ENCODE peak calls at places on chromosomes 13 and 19, in eight cellular contexts. P, A, J, W, L, X, B and D are unnamed samples.

GRCh38 chr19:54073829-54074228 is 7.3 kb downstream of the TARM1 start:
- DNase-seq in B (no peak), P (no peak), A (no peak), J (no peak), L (no peak), W (no peak), X (no peak), D (no peak)

GRCh38 chr13:99973163-99973785 is 1.7 kb upstream of the ZIC5 start:
- DNase-seq in J (no peak), W (no peak), B (no peak), A (no peak), P (no peak), X (no peak), L (no peak), D (no peak)

GRCh38 chr13:77536358-77536757 is 852 bp downstream of the SCEL start:
- DNase-seq in W (no peak), L (no peak), J (no peak), A (no peak), B (no peak), P (no peak), X (no peak), D (no peak)

GRCh38 chr13:97321616-97322321 is 99.6 kb downstream of the MBNL2 start:
- DNase-seq in W (no peak), B (no peak), L (no peak), P (no peak), A (no peak), J (no peak), X (no peak), D (no peak)

GRCh38 chr19:2213799-2214198 is 22.3 kb downstream of the PLEKHJ1 start:
- DNase-seq in A (no peak), W (no peak), J (no peak), P (no peak), B (no peak), L (no peak), X (no peak), D (no peak)

GRCh38 chr13:26914148-26914547 is 153.6 kb upstream of the GPR12 start:
- DNase-seq in B (no peak), W (no peak), A (no peak), L (no peak), J (no peak), P (no peak), X (no peak), D (no peak)

GRCh38 chr13:67355791-67356190 is 125.7 kb upstream of the PCDH9 start:
- DNase-seq in B (no peak), W (no peak), P (no peak), L (no peak), X (no peak), J (no peak), A (no peak), D (no peak)

GRCh38 chr13:102091231-102091630 is 310.6 kb downstream of the FGF14 start:
- DNase-seq in P (no peak), B (no peak), A (no peak), W (no peak), X (no peak), L (no peak), J (no peak), D (peak; percentile 12)

GRCh38 chr13:44437356-44438233 is 64.0 kb downstream of the SERP2 start:
- DNase-seq in W (peak; percentile 59), P (no peak), J (peak; percentile 26), L (peak; percentile 54), A (no peak), X (no peak), B (peak; percentile 53), D (peak; percentile 52)

GRCh38 chr13:72437458-72437857 is 290.0 kb downstream of the MZT1 start:
- DNase-seq in X (no peak), L (no peak), A (no peak), B (no peak), P (no peak), W (no peak), J (no peak), D (peak; percentile 76)

GRCh38 chr13:64278493-64278892 is 2862.8 kb upstream of the PCDH20 start:
- DNase-seq in P (no peak), A (no peak), B (no peak), W (no peak), J (no peak), X (no peak), L (no peak), D (peak; percentile 35)

GRCh38 chr13:72973234-72973633 is 85.6 kb upstream of the KLF5 start:
- DNase-seq in W (no peak), A (no peak), X (no peak), J (no peak), L (no peak), P (no peak), B (no peak), D (no peak)

GRCh38 chr13:95256086-95256485 is 45.2 kb downstream of the ABCC4 start:
- DNase-seq in J (no peak), W (no peak), X (no peak), P (no peak), B (no peak), A (no peak), L (no peak), D (peak; percentile 97)

GRCh38 chr19:41888926-41889325 is 5.9 kb downstream of the ARHGEF1 start:
- DNase-seq in B (no peak), P (no peak), X (no peak), L (no peak), A (no peak), J (peak; percentile 57), W (no peak), D (no peak)

GRCh38 chr13:110396913-110397379 is 89.9 kb downstream of the COL4A2 start:
- DNase-seq in J (no peak), X (no peak), W (no peak), A (peak; percentile 82), P (no peak), B (no peak), L (no peak), D (no peak)

GRCh38 chr13:48741377-48741776 is 87.6 kb downstream of the CYSLTR2 start:
- DNase-seq in W (no peak), J (no peak), L (no peak), B (no peak), A (no peak), P (no peak), X (no peak), D (no peak)

GRCh38 chr13:69935043-69935442 is 172.6 kb upstream of the ATXN8OS start:
- DNase-seq in B (no peak), A (no peak), P (no peak), J (no peak), W (no peak), X (no peak), L (no peak), D (no peak)

GRCh38 chr19:15234525-15235130 is 2.4 kb upstream of the EPHX3 start:
- DNase-seq in A (no peak), J (no peak), B (no peak), W (no peak), X (no peak), L (no peak), P (no peak), D (no peak)

GRCh38 chr19:47609885-47610545 is 1.1 kb downstream of the BICRA start:
- DNase-seq in L (no peak), J (peak; percentile 46), P (peak; percentile 22), A (peak; percentile 46), W (peak; percentile 47), B (no peak), X (peak; percentile 40), D (no peak)

GRCh38 chr19:2332341-2333026 is 4.0 kb downstream of the SPPL2B start:
- DNase-seq in B (no peak), L (no peak), X (no peak), J (peak; percentile 15), P (no peak), W (peak; percentile 74), A (no peak), D (no peak)

GRCh38 chr19:49861127-49861526 is 6.2 kb downstream of the PNKP start:
- DNase-seq in J (no peak), P (no peak), B (no peak), W (no peak), L (no peak), X (no peak), A (no peak), D (no peak)

GRCh38 chr13:93991569-93991968 is 487.9 kb downstream of the DCT start:
- DNase-seq in J (no peak), W (no peak), P (no peak), X (no peak), L (no peak), B (no peak), A (no peak), D (no peak)

GRCh38 chr13:112690242-112690943 is 555 bp downstream of the ATP11A start:
- DNase-seq in J (no peak), L (no peak), B (no peak), A (peak; percentile 53), P (peak; percentile 13), X (peak; percentile 10), W (peak; percentile 84), D (no peak)

GRCh38 chr13:37364024-37364423 is 234.5 kb downstream of the POSTN start:
- DNase-seq in X (no peak), L (no peak), A (no peak), W (no peak), J (no peak), P (no peak), B (no peak), D (no peak)

GRCh38 chr19:6210721-6211600 is 68.8 kb downstream of the MLLT1 start:
- DNase-seq in A (no peak), J (no peak), B (no peak), L (no peak), X (no peak), P (no peak), W (peak; percentile 19), D (no peak)

GRCh38 chr13:40688781-40689180 is 22.3 kb upstream of the FOXO1 start:
- DNase-seq in W (no peak), B (no peak), X (no peak), P (no peak), J (no peak), L (no peak), A (no peak), D (no peak)

GRCh38 chr19:30330266-30330665 is 41.9 kb upstream of the ZNF536 start:
- DNase-seq in B (no peak), A (no peak), X (no peak), W (no peak), L (no peak), P (no peak), J (no peak), D (no peak)

GRCh38 chr19:48329167-48329891 is 4.0 kb downstream of the EMP3 start:
- DNase-seq in B (no peak), X (peak; percentile 38), P (no peak), L (no peak), W (peak; percentile 39), J (peak; percentile 38), A (no peak), D (peak; percentile 75)

GRCh38 chr13:97933736-97934135 is 19.7 kb upstream of the IPO5 start:
- DNase-seq in L (no peak), W (no peak), B (no peak), J (no peak), A (no peak), X (no peak), P (no peak), D (no peak)

GRCh38 chr13:94195715-94196114 is 283.8 kb downstream of the DCT start:
- DNase-seq in X (no peak), L (no peak), J (no peak), W (no peak), B (no peak), A (no peak), P (no peak), D (peak; percentile 79)

GRCh38 chr19:28504727-28505126 is 708.2 kb downstream of the UQCRFS1 start:
- DNase-seq in J (no peak), P (no peak), L (no peak), X (no peak), A (no peak), W (no peak), B (no peak), D (no peak)

GRCh38 chr13:37357548-37357947 is 241.0 kb downstream of the POSTN start:
- DNase-seq in J (no peak), P (no peak), W (no peak), X (no peak), B (no peak), A (no peak), L (no peak), D (peak; percentile 37)